ENCODE peak calls at places on chromosomes 6 and 20, in seven cellular contexts. P, R, U, N, H, L and S are unnamed samples.

GRCh38 chr6:3885262-3886036 is 36.3 kb downstream of the FAM50B start:
- DNase-seq in P (no peak), R (no peak), U (no peak), N (peak), H (peak), L (no peak), S (no peak)

GRCh38 chr6:82924799-82925535 is 140.7 kb downstream of the UBE3D start:
- DNase-seq in P (peak), R (no peak), U (no peak), N (peak), H (no peak), L (no peak), S (peak)

GRCh38 chr20:50399003-50399916 is 110.9 kb upstream of the PTPN1 start:
- DNase-seq in P (no peak), R (no peak), U (peak), N (peak), H (peak), L (no peak), S (peak)

GRCh38 chr20:31731321-31731717 is 7.8 kb upstream of the TPX2 start:
- DNase-seq in P (no peak), R (no peak), U (no peak), N (no peak), H (peak), L (no peak), S (no peak)

GRCh38 chr6:20826378-20826777 is 292.1 kb downstream of the CDKAL1 start:
- DNase-seq in P (no peak), R (no peak), U (no peak), N (peak), H (no peak), L (no peak), S (peak)

GRCh38 chr20:16806886-16807285 is 58.7 kb downstream of the OTOR start:
- DNase-seq in P (no peak), R (no peak), U (no peak), N (no peak), H (no peak), L (no peak), S (no peak)

GRCh38 chr6:67353861-67354260 is 1281.2 kb upstream of the ADGRB3 start:
- DNase-seq in P (no peak), R (no peak), U (no peak), N (no peak), H (no peak), L (no peak), S (no peak)

GRCh38 chr6:29071831-29072723 is 15.0 kb downstream of the OR2B3 start:
- DNase-seq in P (peak), R (no peak), U (peak), N (peak), H (peak), L (peak), S (peak)

GRCh38 chr20:40953856-40954255 is 74.8 kb upstream of the TOP1 start:
- DNase-seq in P (no peak), R (no peak), U (no peak), N (peak), H (no peak), L (no peak), S (peak)

GRCh38 chr20:44467289-44467883 is 8.3 kb upstream of the TTPAL start:
- DNase-seq in P (no peak), R (no peak), U (peak), N (no peak), H (no peak), L (no peak), S (no peak)

GRCh38 chr20:21125072-21125848 is 622 bp upstream of the KIZ start:
- DNase-seq in P (no peak), R (no peak), U (peak), N (peak), H (peak), L (peak), S (peak)

GRCh38 chr6:15066433-15067337 is 179.2 kb upstream of the JARID2 start:
- DNase-seq in P (peak), R (no peak), U (peak), N (peak), H (no peak), L (peak), S (peak)

GRCh38 chr20:33862709-33863403 is 51.7 kb downstream of the CHMP4B start:
- DNase-seq in P (peak), R (peak), U (peak), N (peak), H (peak), L (peak), S (peak)

GRCh38 chr6:75431379-75431778 is 62.2 kb downstream of the FILIP1 start:
- DNase-seq in P (no peak), R (no peak), U (no peak), N (peak), H (no peak), L (no peak), S (no peak)

GRCh38 chr6:7311920-7312615 is 931 bp downstream of the SSR1 start:
- DNase-seq in P (peak), R (no peak), U (no peak), N (peak), H (no peak), L (no peak), S (peak)

GRCh38 chr6:148035763-148036390 is 306.8 kb upstream of the SASH1 start:
- DNase-seq in P (no peak), R (no peak), U (no peak), N (no peak), H (no peak), L (no peak), S (no peak)

GRCh38 chr6:158780963-158781691 is 38.0 kb downstream of the EZR start:
- DNase-seq in P (no peak), R (no peak), U (no peak), N (no peak), H (no peak), L (peak), S (no peak)

GRCh38 chr6:84768442-84769174 is 4.2 kb upstream of the TBX18 start:
- DNase-seq in P (no peak), R (no peak), U (no peak), N (peak), H (no peak), L (no peak), S (no peak)

GRCh38 chr6:25788305-25788922 is 33.9 kb downstream of the SLC17A4 start:
- DNase-seq in P (peak), R (no peak), U (peak), N (peak), H (peak), L (peak), S (peak)

GRCh38 chr20:23010096-23010495 is 25.0 kb upstream of the SSTR4 start:
- DNase-seq in P (no peak), R (peak), U (no peak), N (no peak), H (no peak), L (no peak), S (no peak)

GRCh38 chr6:76124010-76124409 is 51.5 kb upstream of the IMPG1 start:
- DNase-seq in P (no peak), R (no peak), U (no peak), N (no peak), H (no peak), L (no peak), S (no peak)

GRCh38 chr6:125191916-125192609 is 38.5 kb downstream of the TPD52L1 start:
- DNase-seq in P (peak), R (no peak), U (no peak), N (peak), H (peak), L (peak), S (peak)

GRCh38 chr6:21754891-21755290 is 161.3 kb downstream of the SOX4 start:
- DNase-seq in P (no peak), R (no peak), U (no peak), N (peak), H (no peak), L (no peak), S (peak)

GRCh38 chr6:90062667-90063066 is 168.4 kb downstream of the GJA10 start:
- DNase-seq in P (no peak), R (no peak), U (no peak), N (peak), H (no peak), L (no peak), S (no peak)

GRCh38 chr6:162371133-162371532 is 356.4 kb downstream of the PRKN start:
- DNase-seq in P (no peak), R (no peak), U (no peak), N (peak), H (no peak), L (no peak), S (no peak)

GRCh38 chr6:50390416-50390815 is 322.9 kb upstream of the TFAP2D start:
- DNase-seq in P (no peak), R (no peak), U (no peak), N (no peak), H (no peak), L (no peak), S (no peak)
- H3K4me3 ChIP-seq in P (no peak), R (no peak), U (no peak), N (no peak), H (no peak), L (no peak), S (no peak)

GRCh38 chr20:53907968-53908751 is 162.2 kb downstream of the BCAS1 start:
- DNase-seq in P (no peak), R (no peak), U (no peak), N (no peak), H (peak), L (no peak), S (no peak)
- H3K4me3 ChIP-seq in P (no peak), R (no peak), U (no peak), N (no peak), H (no peak), L (no peak), S (no peak)

GRCh38 chr6:154506108-154506507 is 4.4 kb downstream of the CNKSR3 start:
- DNase-seq in P (no peak), R (no peak), U (no peak), N (no peak), H (no peak), L (no peak), S (no peak)

GRCh38 chr6:154504865-154505449 is 5.5 kb downstream of the CNKSR3 start:
- DNase-seq in P (no peak), R (no peak), U (no peak), N (no peak), H (no peak), L (peak), S (no peak)

GRCh38 chr6:154509421-154510143 is 903 bp downstream of the CNKSR3 start:
- DNase-seq in P (no peak), R (peak), U (peak), N (peak), H (peak), L (peak), S (peak)

GRCh38 chr6:154508573-154509375 is 1.7 kb downstream of the CNKSR3 start:
- DNase-seq in P (no peak), R (no peak), U (no peak), N (peak), H (peak), L (peak), S (peak)

DNA sequence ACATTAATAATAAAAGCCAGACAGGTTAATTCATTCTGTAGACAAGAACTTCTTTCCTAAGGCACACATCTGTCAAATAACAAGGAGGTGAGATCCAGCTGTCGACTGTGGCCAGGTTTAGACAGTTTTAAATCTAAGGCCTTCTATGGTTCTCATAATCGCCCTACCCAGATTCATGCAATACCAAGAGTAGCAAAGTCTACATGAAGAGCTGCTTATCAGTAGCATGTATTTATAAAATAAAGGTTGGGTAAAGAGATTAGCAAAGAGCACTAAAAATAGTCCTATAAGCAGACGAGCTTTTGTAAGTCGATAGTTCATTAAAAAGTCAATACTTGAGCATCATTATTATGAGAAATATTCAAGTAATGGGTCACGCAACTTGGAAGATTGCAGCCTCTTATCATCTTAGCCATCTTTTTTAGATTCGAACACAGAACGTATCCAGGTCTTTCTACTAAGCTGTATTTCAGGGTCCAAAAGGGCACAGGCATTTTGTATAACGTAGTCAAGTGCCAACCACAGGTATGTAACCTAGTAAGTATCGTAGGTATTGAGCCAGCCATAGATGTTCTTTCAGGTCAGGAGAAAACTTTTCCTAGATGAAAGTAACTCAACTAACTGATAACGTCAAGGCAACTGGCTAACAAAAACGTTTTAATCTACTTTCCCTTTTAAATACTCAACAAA is 3.1 kb downstream of the CNKSR3 start:
- DNase-seq in P (no peak), R (no peak), U (no peak), N (no peak), H (no peak), L (peak), S (no peak)
- H3K4me3 ChIP-seq in P (no peak), R (peak), U (peak), N (no peak), H (no peak), L (no peak), S (no peak)

GRCh38 chr6:117909638-117910037 is 2.6 kb downstream of the SLC35F1 start:
- DNase-seq in P (no peak), R (no peak), U (no peak), N (no peak), H (no peak), L (no peak), S (no peak)

GRCh38 chr6:117906905-117907599 is at the start of gene SLC35F1:
- DNase-seq in P (no peak), R (peak), U (peak), N (peak), H (no peak), L (no peak), S (peak)

GRCh38 chr6:117908246-117909107 is 1.4 kb downstream of the SLC35F1 start:
- DNase-seq in P (no peak), R (peak), U (peak), N (peak), H (no peak), L (no peak), S (peak)

GRCh38 chr6:117907600-117908245 is 659 bp downstream of the SLC35F1 start:
- DNase-seq in P (no peak), R (peak), U (peak), N (peak), H (no peak), L (no peak), S (peak)

GRCh38 chr6:117906454-117906904 is 585 bp upstream of the SLC35F1 start:
- DNase-seq in P (peak), R (no peak), U (no peak), N (peak), H (no peak), L (no peak), S (no peak)
- H3K4me3 ChIP-seq in P (no peak), R (peak), U (peak), N (no peak), H (no peak), L (peak), S (no peak)

GRCh38 chr20:1313236-1313964 is 15.5 kb downstream of the SDCBP2 start:
- DNase-seq in P (peak), R (peak), U (peak), N (peak), H (peak), L (peak), S (peak)
- H3K4me3 ChIP-seq in P (no peak), R (no peak), U (peak), N (peak), H (no peak), L (no peak), S (peak)